ENCODE peak calls at places on chromosomes 13 and 19, in ten cellular contexts. One of them, this sample, is unnamed.

GRCh38 chr19:10430505-10431253 is 10.3 kb downstream of the PDE4A start:
- DNase-seq in tibial artery: peak; percentile 83
- DNase-seq in BE2C: peak; percentile 56
- DNase-seq in CD4-positive, alpha-beta memory T cell: no peak
- DNase-seq in left lung: peak; percentile 91
- DNase-seq in breast epithelium: no peak
- DNase-seq in mucosa of descending colon: peak; percentile 74
- DNase-seq in psoas muscle: peak; percentile 81
- DNase-seq in brain microvascular endothelial cell: no peak
- DNase-seq in PC-9: no peak
- DNase-seq in this sample: no peak

GRCh38 chr13:69547780-69548179 is 559.8 kb upstream of the ATXN8OS start:
- DNase-seq in tibial artery: no peak
- DNase-seq in BE2C: no peak
- DNase-seq in CD4-positive, alpha-beta memory T cell: no peak
- DNase-seq in left lung: no peak
- DNase-seq in breast epithelium: no peak
- DNase-seq in mucosa of descending colon: no peak
- DNase-seq in psoas muscle: no peak
- DNase-seq in brain microvascular endothelial cell: no peak
- DNase-seq in PC-9: no peak
- DNase-seq in this sample: no peak

GRCh38 chr13:108155185-108156106 is 59.9 kb downstream of the LIG4 start:
- DNase-seq in tibial artery: no peak
- DNase-seq in BE2C: peak; percentile 63
- DNase-seq in CD4-positive, alpha-beta memory T cell: peak; percentile 36
- DNase-seq in left lung: no peak
- DNase-seq in breast epithelium: no peak
- DNase-seq in mucosa of descending colon: no peak
- DNase-seq in psoas muscle: no peak
- DNase-seq in brain microvascular endothelial cell: peak; percentile 63
- DNase-seq in PC-9: peak; percentile 42
- DNase-seq in this sample: peak; percentile 75

GRCh38 chr13:50527612-50528509 is 315.6 kb downstream of the DLEU7 start:
- DNase-seq in tibial artery: no peak
- DNase-seq in BE2C: no peak
- DNase-seq in CD4-positive, alpha-beta memory T cell: no peak
- DNase-seq in left lung: no peak
- DNase-seq in breast epithelium: no peak
- DNase-seq in mucosa of descending colon: no peak
- DNase-seq in psoas muscle: no peak
- DNase-seq in brain microvascular endothelial cell: no peak
- DNase-seq in PC-9: no peak
- DNase-seq in this sample: no peak

GRCh38 chr19:48994035-48994386 is 324 bp downstream of the RUVBL2 start:
- DNase-seq in tibial artery: no peak
- DNase-seq in BE2C: no peak
- DNase-seq in CD4-positive, alpha-beta memory T cell: no peak
- DNase-seq in left lung: no peak
- DNase-seq in breast epithelium: no peak
- DNase-seq in mucosa of descending colon: no peak
- DNase-seq in psoas muscle: no peak
- DNase-seq in brain microvascular endothelial cell: no peak
- DNase-seq in PC-9: no peak
- DNase-seq in this sample: no peak

GRCh38 chr19:28541602-28542393 is 671.2 kb downstream of the UQCRFS1 start:
- DNase-seq in tibial artery: no peak
- DNase-seq in BE2C: no peak
- DNase-seq in CD4-positive, alpha-beta memory T cell: no peak
- DNase-seq in left lung: no peak
- DNase-seq in breast epithelium: no peak
- DNase-seq in mucosa of descending colon: no peak
- DNase-seq in psoas muscle: no peak
- DNase-seq in brain microvascular endothelial cell: no peak
- DNase-seq in PC-9: no peak
- DNase-seq in this sample: no peak

GRCh38 chr13:37141011-37141410 is 35.5 kb upstream of the CSNK1A1L start:
- DNase-seq in tibial artery: no peak
- DNase-seq in BE2C: no peak
- DNase-seq in CD4-positive, alpha-beta memory T cell: no peak
- DNase-seq in left lung: no peak
- DNase-seq in breast epithelium: no peak
- DNase-seq in mucosa of descending colon: no peak
- DNase-seq in psoas muscle: no peak
- DNase-seq in brain microvascular endothelial cell: no peak
- DNase-seq in PC-9: no peak
- DNase-seq in this sample: no peak

GRCh38 chr13:25085125-25085742 is 10.7 kb upstream of the PABPC3 start:
- DNase-seq in tibial artery: no peak
- DNase-seq in BE2C: peak; percentile 46
- DNase-seq in CD4-positive, alpha-beta memory T cell: no peak
- DNase-seq in left lung: no peak
- DNase-seq in breast epithelium: no peak
- DNase-seq in mucosa of descending colon: no peak
- DNase-seq in psoas muscle: no peak
- DNase-seq in brain microvascular endothelial cell: peak; percentile 51
- DNase-seq in PC-9: peak; percentile 10
- DNase-seq in this sample: peak; percentile 90

GRCh38 chr13:113657851-113658741 is at the start of gene ATP4B:
- DNase-seq in tibial artery: peak; percentile 55
- DNase-seq in BE2C: peak; percentile 27
- DNase-seq in CD4-positive, alpha-beta memory T cell: no peak
- DNase-seq in left lung: peak; percentile 72
- DNase-seq in breast epithelium: peak; percentile 45
- DNase-seq in mucosa of descending colon: peak; percentile 31
- DNase-seq in psoas muscle: peak; percentile 30
- DNase-seq in brain microvascular endothelial cell: no peak
- DNase-seq in PC-9: no peak
- DNase-seq in this sample: peak; percentile 12

GRCh38 chr13:80337011-80337688 is 3.8 kb downstream of the SPRY2 start:
- DNase-seq in tibial artery: no peak
- DNase-seq in BE2C: peak; percentile 32
- DNase-seq in CD4-positive, alpha-beta memory T cell: no peak
- DNase-seq in left lung: no peak
- DNase-seq in breast epithelium: no peak
- DNase-seq in mucosa of descending colon: no peak
- DNase-seq in psoas muscle: no peak
- DNase-seq in brain microvascular endothelial cell: no peak
- DNase-seq in PC-9: no peak
- DNase-seq in this sample: no peak

GRCh38 chr13:43145556-43145955 is 122.2 kb downstream of the DNAJC15 start:
- DNase-seq in tibial artery: no peak
- DNase-seq in BE2C: no peak
- DNase-seq in CD4-positive, alpha-beta memory T cell: no peak
- DNase-seq in left lung: no peak
- DNase-seq in breast epithelium: no peak
- DNase-seq in mucosa of descending colon: no peak
- DNase-seq in psoas muscle: no peak
- DNase-seq in brain microvascular endothelial cell: no peak
- DNase-seq in PC-9: no peak
- DNase-seq in this sample: no peak
- H3K4me3 ChIP-seq in tibial artery: no peak overlapping the region
- H3K4me3 ChIP-seq in BE2C: no peak overlapping the region
- H3K4me3 ChIP-seq in CD4-positive, alpha-beta memory T cell: no peak overlapping the region
- H3K4me3 ChIP-seq in left lung: no peak overlapping the region
- H3K4me3 ChIP-seq in breast epithelium: no peak overlapping the region
- H3K4me3 ChIP-seq in mucosa of descending colon: no peak overlapping the region
- H3K4me3 ChIP-seq in psoas muscle: no peak overlapping the region
- H3K4me3 ChIP-seq in brain microvascular endothelial cell: no peak overlapping the region
- H3K4me3 ChIP-seq in PC-9: no peak overlapping the region
- H3K4me3 ChIP-seq in this sample: no peak overlapping the region

DNA sequence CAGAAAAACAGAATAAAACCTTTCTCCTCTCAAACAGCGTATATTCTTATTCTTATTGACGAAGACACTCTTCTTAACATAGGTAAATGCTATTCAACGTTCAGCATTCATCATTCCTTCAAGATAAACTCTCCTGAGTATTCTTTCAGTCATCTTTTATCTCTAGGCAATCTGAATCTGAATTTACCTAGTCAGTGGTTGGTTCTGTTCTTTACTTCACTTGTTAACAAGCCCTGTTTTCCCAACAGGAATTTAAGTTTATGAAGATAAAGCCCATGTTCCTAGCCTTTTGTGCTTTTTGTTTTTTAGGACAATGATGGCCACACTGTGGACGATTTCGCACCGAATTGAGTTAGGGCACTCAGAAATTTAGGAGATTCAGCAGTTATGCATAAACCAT is 3.2 kb downstream of the ELF1 start:
- DNase-seq in tibial artery: no peak
- DNase-seq in BE2C: no peak
- DNase-seq in CD4-positive, alpha-beta memory T cell: no peak
- DNase-seq in left lung: no peak
- DNase-seq in breast epithelium: no peak
- DNase-seq in mucosa of descending colon: no peak
- DNase-seq in psoas muscle: no peak
- DNase-seq in brain microvascular endothelial cell: no peak
- DNase-seq in PC-9: no peak
- DNase-seq in this sample: no peak
- H3K4me3 ChIP-seq in tibial artery: no peak overlapping the region
- H3K4me3 ChIP-seq in BE2C: no peak overlapping the region
- H3K4me3 ChIP-seq in CD4-positive, alpha-beta memory T cell: peak overlapping the region; percentile 38
- H3K4me3 ChIP-seq in left lung: no peak overlapping the region
- H3K4me3 ChIP-seq in breast epithelium: no peak overlapping the region
- H3K4me3 ChIP-seq in mucosa of descending colon: no peak overlapping the region
- H3K4me3 ChIP-seq in psoas muscle: no peak overlapping the region
- H3K4me3 ChIP-seq in brain microvascular endothelial cell: no peak overlapping the region
- H3K4me3 ChIP-seq in PC-9: no peak overlapping the region
- H3K4me3 ChIP-seq in this sample: no peak overlapping the region

GRCh38 chr13:41313117-41313516 is 2.0 kb downstream of the NAA16 start:
- DNase-seq in tibial artery: no peak
- DNase-seq in BE2C: no peak
- DNase-seq in CD4-positive, alpha-beta memory T cell: no peak
- DNase-seq in left lung: no peak
- DNase-seq in breast epithelium: no peak
- DNase-seq in mucosa of descending colon: no peak
- DNase-seq in psoas muscle: no peak
- DNase-seq in brain microvascular endothelial cell: no peak
- DNase-seq in PC-9: no peak
- DNase-seq in this sample: no peak

GRCh38 chr13:41313659-41314197 is 2.7 kb downstream of the NAA16 start:
- DNase-seq in tibial artery: no peak
- DNase-seq in BE2C: no peak
- DNase-seq in CD4-positive, alpha-beta memory T cell: no peak
- DNase-seq in left lung: no peak
- DNase-seq in breast epithelium: no peak
- DNase-seq in mucosa of descending colon: no peak
- DNase-seq in psoas muscle: no peak
- DNase-seq in brain microvascular endothelial cell: no peak
- DNase-seq in PC-9: no peak
- DNase-seq in this sample: no peak

GRCh38 chr13:41311607-41312500 is 787 bp downstream of the NAA16 start:
- DNase-seq in tibial artery: peak; percentile 65
- DNase-seq in BE2C: peak; percentile 64
- DNase-seq in CD4-positive, alpha-beta memory T cell: peak; percentile 48
- DNase-seq in left lung: peak; percentile 90
- DNase-seq in breast epithelium: no peak
- DNase-seq in mucosa of descending colon: peak; percentile 65
- DNase-seq in psoas muscle: peak; percentile 64
- DNase-seq in brain microvascular endothelial cell: peak; percentile 12
- DNase-seq in PC-9: peak; percentile 23
- DNase-seq in this sample: peak; percentile 8

GRCh38 chr13:41317243-41317642 is 6.2 kb downstream of the NAA16 start:
- DNase-seq in tibial artery: no peak
- DNase-seq in BE2C: no peak
- DNase-seq in CD4-positive, alpha-beta memory T cell: no peak
- DNase-seq in left lung: no peak
- DNase-seq in breast epithelium: no peak
- DNase-seq in mucosa of descending colon: no peak
- DNase-seq in psoas muscle: no peak
- DNase-seq in brain microvascular endothelial cell: no peak
- DNase-seq in PC-9: no peak
- DNase-seq in this sample: no peak

DNA sequence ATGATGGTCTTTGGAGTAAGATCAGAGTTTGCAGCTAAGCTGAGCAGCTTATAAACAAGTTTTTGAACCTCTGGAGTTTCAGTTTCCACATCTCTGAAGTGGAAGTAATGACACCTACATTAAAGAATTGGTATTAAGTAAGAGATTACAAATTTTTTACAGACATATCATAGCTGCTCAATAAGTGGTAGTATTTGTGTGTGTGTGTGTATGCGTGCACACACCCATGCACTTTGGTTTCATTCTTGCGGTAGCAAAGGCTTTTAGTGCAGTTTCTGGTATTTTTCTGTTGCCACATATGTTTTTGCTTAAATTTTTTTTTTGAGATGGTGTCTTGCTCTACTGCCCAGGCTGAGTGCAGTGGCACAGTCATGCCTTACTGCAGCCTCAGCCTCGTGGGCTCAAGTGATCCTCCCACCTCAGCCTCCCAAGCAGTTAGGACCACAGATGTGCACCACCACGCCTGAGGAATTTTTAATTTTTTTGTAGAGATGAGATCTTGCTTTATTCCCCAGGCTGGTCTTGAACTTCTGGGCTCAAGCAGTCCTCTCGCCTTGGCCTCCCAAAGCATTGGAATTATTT is 4.5 kb downstream of the NAA16 start:
- DNase-seq in tibial artery: no peak
- DNase-seq in BE2C: no peak
- DNase-seq in CD4-positive, alpha-beta memory T cell: no peak
- DNase-seq in left lung: no peak
- DNase-seq in breast epithelium: no peak
- DNase-seq in mucosa of descending colon: no peak
- DNase-seq in psoas muscle: no peak
- DNase-seq in brain microvascular endothelial cell: no peak
- DNase-seq in PC-9: no peak
- DNase-seq in this sample: no peak
- H3K4me3 ChIP-seq in tibial artery: no peak overlapping the region
- H3K4me3 ChIP-seq in BE2C: no peak overlapping the region
- H3K4me3 ChIP-seq in CD4-positive, alpha-beta memory T cell: no peak overlapping the region
- H3K4me3 ChIP-seq in left lung: no peak overlapping the region
- H3K4me3 ChIP-seq in breast epithelium: no peak overlapping the region
- H3K4me3 ChIP-seq in mucosa of descending colon: no peak overlapping the region
- H3K4me3 ChIP-seq in psoas muscle: no peak overlapping the region
- H3K4me3 ChIP-seq in brain microvascular endothelial cell: no peak overlapping the region
- H3K4me3 ChIP-seq in PC-9: no peak overlapping the region
- H3K4me3 ChIP-seq in this sample: no peak overlapping the region

DNA sequence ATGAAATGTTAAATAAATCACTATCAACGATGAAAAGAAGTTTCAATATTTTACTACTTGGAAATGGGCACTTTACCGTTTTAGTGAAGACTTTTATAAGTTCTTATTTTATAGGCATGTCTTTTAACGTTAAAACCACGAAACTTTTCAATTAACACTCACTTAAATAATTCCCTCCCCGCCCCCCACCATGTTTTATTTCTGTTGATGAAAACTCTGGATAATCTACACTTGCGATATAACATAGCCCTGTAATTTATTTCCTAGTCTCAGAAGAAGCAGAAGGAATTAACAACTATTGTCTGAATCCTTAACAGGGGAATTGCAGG is 343 bp upstream of the ZNF285 start:
- DNase-seq in tibial artery: no peak
- DNase-seq in BE2C: no peak
- DNase-seq in CD4-positive, alpha-beta memory T cell: no peak
- DNase-seq in left lung: no peak
- DNase-seq in breast epithelium: no peak
- DNase-seq in mucosa of descending colon: no peak
- DNase-seq in psoas muscle: no peak
- DNase-seq in brain microvascular endothelial cell: no peak
- DNase-seq in PC-9: no peak
- DNase-seq in this sample: no peak
- H3K4me3 ChIP-seq in tibial artery: peak overlapping the region; percentile 52
- H3K4me3 ChIP-seq in BE2C: peak overlapping the region; percentile 83
- H3K4me3 ChIP-seq in CD4-positive, alpha-beta memory T cell: no peak overlapping the region
- H3K4me3 ChIP-seq in left lung: peak overlapping the region; percentile 50
- H3K4me3 ChIP-seq in breast epithelium: peak overlapping the region; percentile 59
- H3K4me3 ChIP-seq in mucosa of descending colon: no peak overlapping the region
- H3K4me3 ChIP-seq in psoas muscle: peak overlapping the region; percentile 82
- H3K4me3 ChIP-seq in brain microvascular endothelial cell: peak overlapping the region; percentile 76
- H3K4me3 ChIP-seq in PC-9: peak overlapping the region; percentile 78
- H3K4me3 ChIP-seq in this sample: peak overlapping the region; percentile 88